ENCODE peak calls at places on chromosome 21, in five cellular contexts. One of them, this sample, is unnamed.

GRCh38 chr21:42652527-42653491 is 612 bp upstream of the PDE9A start:
- DNase-seq in A549: peak; percentile 53
- DNase-seq in non-pigmented ciliary epithelial cell: no peak
- DNase-seq in activated T-helper 1 cell treated with Interleukin-2 at 50 U/mL for 16 hours: no peak
- DNase-seq in GM03348: peak; percentile 50
- DNase-seq in this sample: no peak

GRCh38 chr21:36927718-36928117 is 38.8 kb downstream of the HLCS start:
- DNase-seq in A549: peak; percentile 86
- DNase-seq in non-pigmented ciliary epithelial cell: peak; percentile 53
- DNase-seq in activated T-helper 1 cell treated with Interleukin-2 at 50 U/mL for 16 hours: peak; percentile 36
- DNase-seq in GM03348: peak; percentile 92
- DNase-seq in this sample: peak; percentile 32

GRCh38 chr21:35649186-35649585 is 411.1 kb downstream of the SETD4 start:
- DNase-seq in A549: no peak
- DNase-seq in non-pigmented ciliary epithelial cell: no peak
- DNase-seq in activated T-helper 1 cell treated with Interleukin-2 at 50 U/mL for 16 hours: no peak
- DNase-seq in GM03348: peak; percentile 76
- DNase-seq in this sample: no peak

GRCh38 chr21:16395285-16395684 is 665.5 kb downstream of the USP25 start:
- DNase-seq in A549: no peak
- DNase-seq in non-pigmented ciliary epithelial cell: no peak
- DNase-seq in activated T-helper 1 cell treated with Interleukin-2 at 50 U/mL for 16 hours: no peak
- DNase-seq in GM03348: no peak
- DNase-seq in this sample: no peak

GRCh38 chr21:28445081-28445830 is 547.4 kb downstream of the LTN1 start:
- DNase-seq in A549: no peak
- DNase-seq in non-pigmented ciliary epithelial cell: peak; percentile 56
- DNase-seq in activated T-helper 1 cell treated with Interleukin-2 at 50 U/mL for 16 hours: no peak
- DNase-seq in GM03348: peak; percentile 19
- DNase-seq in this sample: no peak

GRCh38 chr21:29832217-29832616 is 107.6 kb downstream of the GRIK1 start:
- DNase-seq in A549: no peak
- DNase-seq in non-pigmented ciliary epithelial cell: no peak
- DNase-seq in activated T-helper 1 cell treated with Interleukin-2 at 50 U/mL for 16 hours: no peak
- DNase-seq in GM03348: no peak
- DNase-seq in this sample: no peak

GRCh38 chr21:39633770-39634181 is 21.0 kb downstream of the B3GALT5 start:
- DNase-seq in A549: peak; percentile 77
- DNase-seq in non-pigmented ciliary epithelial cell: peak; percentile 95
- DNase-seq in activated T-helper 1 cell treated with Interleukin-2 at 50 U/mL for 16 hours: no peak
- DNase-seq in GM03348: peak; percentile 83
- DNase-seq in this sample: peak; percentile 97

GRCh38 chr21:38250991-38251418 is 5.8 kb upstream of the KCNJ15 start:
- DNase-seq in A549: no peak
- DNase-seq in non-pigmented ciliary epithelial cell: no peak
- DNase-seq in activated T-helper 1 cell treated with Interleukin-2 at 50 U/mL for 16 hours: no peak
- DNase-seq in GM03348: no peak
- DNase-seq in this sample: peak; percentile 45

GRCh38 chr21:20729376-20729775 is 268.8 kb upstream of the NCAM2 start:
- DNase-seq in A549: no peak
- DNase-seq in non-pigmented ciliary epithelial cell: no peak
- DNase-seq in activated T-helper 1 cell treated with Interleukin-2 at 50 U/mL for 16 hours: no peak
- DNase-seq in GM03348: no peak
- DNase-seq in this sample: no peak

GRCh38 chr21:45747802-45748445 is 104.4 kb downstream of the PCBP3 start:
- DNase-seq in A549: peak; percentile 23
- DNase-seq in non-pigmented ciliary epithelial cell: no peak
- DNase-seq in activated T-helper 1 cell treated with Interleukin-2 at 50 U/mL for 16 hours: no peak
- DNase-seq in GM03348: peak; percentile 86
- DNase-seq in this sample: peak; percentile 4

GRCh38 chr21:33110340-33110715 is 40.4 kb downstream of the OLIG1 start:
- DNase-seq in A549: no peak
- DNase-seq in non-pigmented ciliary epithelial cell: no peak
- DNase-seq in activated T-helper 1 cell treated with Interleukin-2 at 50 U/mL for 16 hours: no peak
- DNase-seq in GM03348: no peak
- DNase-seq in this sample: no peak

GRCh38 chr21:33968082-33968997 is 52.7 kb upstream of the ATP5PO start:
- DNase-seq in A549: peak; percentile 38
- DNase-seq in non-pigmented ciliary epithelial cell: no peak
- DNase-seq in activated T-helper 1 cell treated with Interleukin-2 at 50 U/mL for 16 hours: no peak
- DNase-seq in GM03348: peak; percentile 60
- DNase-seq in this sample: no peak

GRCh38 chr21:43864313-43864805 is 664 bp upstream of the AGPAT3 start:
- DNase-seq in A549: peak; percentile 48
- DNase-seq in non-pigmented ciliary epithelial cell: no peak
- DNase-seq in activated T-helper 1 cell treated with Interleukin-2 at 50 U/mL for 16 hours: no peak
- DNase-seq in GM03348: peak; percentile 66
- DNase-seq in this sample: no peak